ENCODE peak calls at places on chromosomes 16 and 17, in ten cellular contexts. U is kidney; N is neural crest cell; V is left ventricle myocardium inferior; R is kidney tubule cell; S is Caco-2; Y is activated effector memory CD4-positive, alpha-beta T cell treated with anti-CD3 and anti-CD28 coated beads, Interleukin-2, amount 50 U/mL, for 16 hours; E is EL; A is ovary; C is COLO829. F is an unnamed sample.

GRCh38 chr17:75727391-75727790 is 6.1 kb downstream of the ITGB4 start:
- DNase-seq in C (no peak), A (no peak), E (no peak), U (no peak), S (no peak), V (no peak), Y (no peak), N (no peak), R (no peak), F (no peak)

GRCh38 chr16:68356249-68356918 is 45.6 kb downstream of the PRMT7 start:
- DNase-seq in E (no peak), R (no peak), Y (peak; percentile 87), S (no peak), V (no peak), C (no peak), U (peak; percentile 73), A (no peak), N (no peak), F (no peak)

GRCh38 chr17:64004903-64005733 is 7.0 kb downstream of the PRR29 start:
- DNase-seq in R (no peak), V (no peak), E (no peak), U (no peak), C (no peak), N (no peak), Y (peak; percentile 57), S (peak; percentile 21), A (no peak), F (no peak)

GRCh38 chr16:67563708-67564468 is 1.6 kb downstream of the CTCF start:
- DNase-seq in R (peak; percentile 49), E (peak; percentile 64), N (no peak), C (no peak), S (no peak), V (no peak), U (peak; percentile 59), A (peak; percentile 69), Y (peak; percentile 74), F (peak; percentile 79)

GRCh38 chr17:56593073-56593740 is at the start of gene NOG:
- DNase-seq in C (no peak), S (no peak), U (peak; percentile 81), E (peak; percentile 78), R (peak; percentile 62), Y (peak; percentile 68), A (peak; percentile 28), V (peak; percentile 31), N (peak; percentile 44), F (peak; percentile 61)

GRCh38 chr17:45311762-45312476 is 4.9 kb downstream of the MAP3K14 start:
- DNase-seq in U (peak; percentile 88), C (no peak), A (peak; percentile 39), R (peak; percentile 98), S (peak; percentile 81), N (no peak), Y (peak; percentile 93), E (peak; percentile 67), V (peak; percentile 63), F (peak; percentile 79)

GRCh38 chr17:17837380-17837821 is 615 bp upstream of the SREBF1 start:
- DNase-seq in N (no peak), E (peak; percentile 87), A (peak; percentile 58), S (peak; percentile 66), U (peak; percentile 70), R (peak; percentile 64), C (no peak), V (no peak), Y (no peak), F (peak; percentile 46)

GRCh38 chr16:89020068-89020924 is 43.3 kb upstream of the CBFA2T3 start:
- DNase-seq in U (peak; percentile 50), Y (no peak), S (no peak), R (no peak), C (no peak), E (no peak), N (no peak), V (peak; percentile 12), A (no peak), F (no peak)

GRCh38 chr16:85163278-85164112 is 51.2 kb upstream of the CIBAR2 start:
- DNase-seq in Y (no peak), A (no peak), U (no peak), S (no peak), R (no peak), E (no peak), V (no peak), C (no peak), N (no peak), F (no peak)

GRCh38 chr17:72603346-72604242 is 482.8 kb downstream of the SOX9 start:
- DNase-seq in N (no peak), R (peak; percentile 73), Y (no peak), V (no peak), C (no peak), U (no peak), A (no peak), S (no peak), E (peak; percentile 74), F (no peak)

GRCh38 chr16:29316673-29317237 is 89.8 kb downstream of the NPIPB11 start:
- DNase-seq in R (no peak), Y (no peak), N (no peak), U (no peak), A (no peak), E (no peak), V (no peak), S (no peak), C (no peak), F (no peak)

GRCh38 chr16:87143661-87144121 is 173.5 kb downstream of the C16orf95 start:
- DNase-seq in V (no peak), E (no peak), U (no peak), C (no peak), R (no peak), S (no peak), Y (no peak), N (no peak), A (no peak), F (no peak)

GRCh38 chr16:77223184-77223583 is 24.0 kb downstream of the SYCE1L start:
- DNase-seq in V (no peak), R (no peak), C (no peak), Y (no peak), N (peak; percentile 19), S (no peak), E (peak; percentile 9), A (no peak), U (no peak), F (no peak)

GRCh38 chr16:83554096-83554495 is 253.7 kb upstream of the HSBP1 start:
- DNase-seq in A (no peak), R (no peak), U (no peak), V (no peak), C (no peak), Y (no peak), E (peak; percentile 15), S (no peak), N (no peak), F (no peak)

GRCh38 chr16:83305092-83305491 is 502.7 kb upstream of the HSBP1 start:
- DNase-seq in S (no peak), R (peak; percentile 27), N (no peak), E (peak; percentile 92), A (no peak), Y (no peak), V (no peak), U (no peak), C (no peak), F (no peak)

GRCh38 chr17:39541652-39542051 is 66.1 kb downstream of the NEUROD2 start:
- DNase-seq in S (peak; percentile 3), E (no peak), N (no peak), C (no peak), Y (no peak), V (no peak), R (no peak), A (no peak), U (no peak), F (no peak)

GRCh38 chr17:79988163-79988971 is 47.3 kb downstream of the TBC1D16 start:
- DNase-seq in N (no peak), Y (no peak), V (no peak), R (peak; percentile 81), E (peak; percentile 87), A (peak; percentile 83), U (peak; percentile 86), C (peak; percentile 65), S (peak; percentile 30), F (no peak)

GRCh38 chr16:2773188-2773968 is 3.7 kb downstream of the ELOB start:
- DNase-seq in C (no peak), V (no peak), A (no peak), Y (no peak), S (no peak), U (no peak), R (peak; percentile 19), E (peak; percentile 61), N (no peak), F (no peak)

GRCh38 chr16:9846362-9847099 is 335.7 kb downstream of the GRIN2A start:
- DNase-seq in V (no peak), E (peak; percentile 43), R (peak; percentile 65), Y (no peak), N (no peak), C (no peak), U (no peak), S (no peak), A (no peak), F (no peak)

GRCh38 chr16:27221576-27222498 is 18.5 kb downstream of the KDM8 start:
- DNase-seq in S (no peak), E (peak; percentile 9), C (no peak), V (peak; percentile 60), N (no peak), A (no peak), U (no peak), Y (no peak), R (no peak), F (no peak)

GRCh38 chr17:72090108-72090507 is 30.7 kb upstream of the SOX9 start:
- DNase-seq in U (no peak), A (no peak), N (no peak), Y (no peak), E (no peak), C (no peak), R (no peak), V (no peak), S (no peak), F (no peak)

GRCh38 chr17:51034800-51035199 is 85.9 kb downstream of the SPAG9 start:
- DNase-seq in U (no peak), E (no peak), Y (no peak), V (no peak), N (no peak), R (no peak), A (no peak), C (no peak), S (no peak), F (no peak)

GRCh38 chr17:45346255-45347015 is 29.6 kb upstream of the MAP3K14 start:
- DNase-seq in U (no peak), C (no peak), V (no peak), N (no peak), Y (peak; percentile 6), R (no peak), A (no peak), E (no peak), S (peak; percentile 19), F (no peak)

GRCh38 chr16:17501321-17501720 is 30.6 kb upstream of the XYLT1 start:
- DNase-seq in U (no peak), C (no peak), Y (no peak), N (no peak), A (no peak), V (no peak), S (no peak), R (no peak), E (no peak), F (no peak)

GRCh38 chr16:53829186-53829747 is 125.3 kb downstream of the FTO start:
- DNase-seq in Y (no peak), S (no peak), E (peak; percentile 61), U (no peak), N (no peak), C (no peak), V (no peak), R (peak; percentile 71), A (no peak), F (no peak)

GRCh38 chr17:59534583-59534982 is 30.8 kb upstream of the DHX40 start:
- DNase-seq in Y (no peak), V (no peak), E (no peak), C (no peak), N (no peak), A (no peak), U (no peak), R (no peak), S (no peak), F (no peak)

GRCh38 chr17:60305141-60305540 is 86.8 kb downstream of the USP32 start:
- DNase-seq in E (no peak), R (peak; percentile 60), S (no peak), Y (no peak), C (no peak), U (no peak), A (no peak), V (no peak), N (no peak), F (peak; percentile 8)

GRCh38 chr17:27430882-27431491 is 25.3 kb upstream of the KSR1 start:
- DNase-seq in V (peak; percentile 28), R (peak; percentile 63), C (no peak), Y (no peak), U (no peak), A (no peak), E (peak; percentile 57), S (peak; percentile 80), N (peak; percentile 50), F (peak; percentile 20)

F was measured in trophoblast cell.